ENCODE peak calls at places on chromosomes 6 and 20, in ten cellular contexts. R, F, I, Q, Y, V, E, W, M and J are unnamed samples.

GRCh38 chr20:51311636-51312479 is 230.7 kb downstream of the NFATC2 start:
- DNase-seq in Q (no peak), F (no peak), M (no peak), V (no peak), Y (no peak), E (no peak), W (no peak), I (no peak), R (peak), J (no peak)

GRCh38 chr6:53979468-53980067 is 131.7 kb upstream of the MLIP start:
- DNase-seq in R (peak), Q (no peak), Y (peak), I (no peak), V (no peak), W (no peak), F (peak), M (no peak), E (no peak), J (no peak)

GRCh38 chr6:154766993-154767392 is 33.8 kb downstream of the SCAF8 start:
- DNase-seq in V (no peak), E (no peak), F (no peak), W (no peak), I (no peak), Q (no peak), R (no peak), M (no peak), Y (no peak), J (no peak)

GRCh38 chr20:33490023-33490933 is at the start of gene CBFA2T2:
- DNase-seq in W (no peak), I (no peak), V (no peak), E (peak), Y (no peak), R (no peak), M (no peak), Q (peak), F (no peak), J (peak)

GRCh38 chr6:154606457-154606856 is 96.0 kb upstream of the CNKSR3 start:
- DNase-seq in W (peak), Y (no peak), M (peak), F (peak), Q (no peak), V (peak), E (peak), I (no peak), R (no peak), J (no peak)

GRCh38 chr6:36368921-36369880 is 18.3 kb downstream of the ETV7 start:
- DNase-seq in R (no peak), E (no peak), Q (peak), W (no peak), F (no peak), V (no peak), I (no peak), M (no peak), Y (no peak), J (peak)

GRCh38 chr20:25408170-25408547 is 686 bp downstream of the GINS1 start:
- DNase-seq in F (no peak), M (no peak), Y (peak), E (no peak), R (no peak), V (no peak), Q (no peak), I (no peak), W (no peak), J (no peak)

GRCh38 chr20:23087587-23088275 is 1.6 kb upstream of the CD93 start:
- DNase-seq in R (no peak), F (no peak), Y (no peak), V (no peak), I (no peak), Q (no peak), W (no peak), E (no peak), M (no peak), J (peak)

GRCh38 chr6:108942556-108943492 is 94.6 kb downstream of the ARMC2 start:
- DNase-seq in M (peak), F (peak), R (no peak), W (peak), Y (no peak), V (peak), Q (no peak), E (peak), I (no peak), J (no peak)

GRCh38 chr6:154352898-154353585 is 3.6 kb downstream of the IPCEF1 start:
- DNase-seq in E (no peak), V (no peak), I (no peak), M (no peak), W (peak), Y (no peak), Q (no peak), R (no peak), F (peak), J (no peak)

GRCh38 chr6:80095600-80095999 is 10.9 kb upstream of the BCKDHB start:
- DNase-seq in F (no peak), E (no peak), W (no peak), Q (no peak), V (no peak), M (no peak), R (no peak), Y (no peak), I (no peak), J (no peak)

GRCh38 chr20:2289475-2289874 is 6.3 kb upstream of the TGM3 start:
- DNase-seq in I (no peak), F (no peak), M (no peak), E (no peak), V (no peak), Y (no peak), W (no peak), R (no peak), Q (no peak), J (no peak)

GRCh38 chr20:32792316-32792715 is 27.4 kb upstream of the MAPRE1 start:
- DNase-seq in M (peak), Q (no peak), E (peak), Y (no peak), I (no peak), R (peak), F (peak), V (peak), W (peak), J (no peak)

GRCh38 chr6:132797975-132798819 is at the start of gene SLC18B1:
- DNase-seq in I (peak), V (peak), R (peak), F (peak), E (no peak), W (peak), Q (no peak), M (peak), Y (peak), J (no peak)